ENCODE peak calls at places on chromosomes 7 and 10, in four cellular contexts. J, W, E and U are unnamed samples.

GRCh38 chr7:84536256-84536870 is 341.8 kb upstream of the SEMA3A start:
- DNase-seq in J (no peak), W (no peak), E (no peak), U (no peak)

GRCh38 chr7:79461660-79462059 is 8.2 kb upstream of the MAGI2 start:
- DNase-seq in J (no peak), W (peak), E (no peak), U (no peak)

GRCh38 chr7:157521061-157521731 is 184.4 kb downstream of the DNAJB6 start:
- DNase-seq in J (no peak), W (no peak), E (no peak), U (peak)

GRCh38 chr7:35734001-35734483 is 39.1 kb upstream of the HERPUD2 start:
- DNase-seq in J (no peak), W (peak), E (no peak), U (no peak)

GRCh38 chr7:44136731-44137130 is 4.4 kb downstream of the MYL7 start:
- DNase-seq in J (no peak), W (no peak), E (no peak), U (no peak)

GRCh38 chr10:14128519-14128918 is 202.2 kb downstream of the FRMD4A start:
- DNase-seq in J (no peak), W (no peak), E (no peak), U (no peak)

GRCh38 chr10:90313548-90314325 is 544.1 kb downstream of the HTR7 start:
- DNase-seq in J (no peak), W (no peak), E (no peak), U (no peak)

GRCh38 chr7:6008668-6009611 is at the start of the genes AIMP2 and PMS2:
- DNase-seq in J (peak), W (peak), E (peak), U (peak)

GRCh38 chr10:366186-366585 is 230.9 kb downstream of the ZMYND11 start:
- DNase-seq in J (no peak), W (no peak), E (no peak), U (no peak)

GRCh38 chr10:68330852-68331454 is 911 bp upstream of the HNRNPH3 start:
- DNase-seq in J (peak), W (no peak), E (no peak), U (no peak)

GRCh38 chr7:151748733-151749132 is 128.2 kb downstream of the PRKAG2 start:
- DNase-seq in J (no peak), W (no peak), E (no peak), U (no peak)
- TF ChIP-seq HDAC6 in J (no peak), W (no peak), E (no peak), U (no peak)

GRCh38 chr7:40840990-40841389 is 706.2 kb downstream of the SUGCT start:
- DNase-seq in J (no peak), W (no peak), E (no peak), U (no peak)
- TF ChIP-seq HDAC6 in J (no peak), W (no peak), E (no peak), U (no peak)

DNA sequence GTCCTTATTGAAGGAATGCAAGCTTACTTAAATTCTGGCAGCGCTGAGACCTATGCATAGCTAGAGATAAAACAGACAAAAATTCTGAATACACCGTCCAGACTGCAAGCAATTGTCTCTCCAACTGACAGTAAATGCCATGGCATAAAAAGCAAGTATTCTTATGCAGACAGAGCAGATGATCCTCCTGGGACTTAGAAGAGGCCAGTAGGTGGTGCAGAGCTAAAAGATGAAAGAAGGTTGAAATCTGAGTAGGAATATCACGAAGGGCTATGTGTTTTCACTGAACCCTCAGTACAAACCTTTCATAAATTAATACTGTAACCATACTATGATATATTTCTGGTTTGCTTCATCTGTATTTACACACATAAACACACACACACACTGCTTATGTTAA is 157.0 kb upstream of the CACNA2D1 start:
- DNase-seq in J (no peak), W (no peak), E (no peak), U (no peak)
- TF ChIP-seq HDAC6 in J (no peak), W (no peak), E (no peak), U (no peak)

DNA sequence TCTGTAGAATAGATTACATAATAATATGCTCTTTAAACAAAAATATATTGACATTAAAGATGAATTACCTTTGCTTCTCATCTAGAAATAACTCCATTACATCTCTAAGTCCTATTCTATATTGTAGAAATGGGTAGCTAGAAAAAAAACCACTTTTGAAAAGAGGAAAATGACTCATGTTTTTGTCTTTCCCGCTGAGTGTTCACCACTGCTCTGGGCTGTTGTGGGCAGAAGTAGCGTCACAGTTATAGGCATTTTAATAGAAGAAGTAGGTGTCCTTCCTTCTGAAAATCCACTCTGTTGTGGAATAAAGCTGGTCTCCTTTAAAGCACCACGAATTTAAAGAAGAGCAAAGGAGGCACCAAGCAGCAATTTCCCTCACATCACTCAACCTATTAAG is 117.6 kb upstream of the NFE2L3 start:
- DNase-seq in J (no peak), W (no peak), E (no peak), U (no peak)
- TF ChIP-seq HDAC6 in J (no peak), W (no peak), E (no peak), U (no peak)

GRCh38 chr7:42155836-42156540 is 81.0 kb downstream of the GLI3 start:
- DNase-seq in J (no peak), W (no peak), E (no peak), U (no peak)
- TF ChIP-seq HDAC6 in J (no peak), W (no peak), E (no peak), U (no peak)

GRCh38 chr7:70913924-70914323 is 218.0 kb upstream of the GALNT17 start:
- DNase-seq in J (no peak), W (no peak), E (no peak), U (no peak)

GRCh38 chr7:70920886-70921285 is 211.1 kb upstream of the GALNT17 start:
- DNase-seq in J (no peak), W (no peak), E (no peak), U (no peak)

GRCh38 chr7:70919491-70920073 is 212.4 kb upstream of the GALNT17 start:
- DNase-seq in J (peak), W (no peak), E (no peak), U (no peak)

GRCh38 chr7:70915067-70915466 is 216.9 kb upstream of the GALNT17 start:
- DNase-seq in J (no peak), W (no peak), E (no peak), U (no peak)
- TF ChIP-seq HDAC6 in J (no peak), W (no peak), E (no peak), U (no peak)

GRCh38 chr7:3154881-3155494 is 111.3 kb upstream of the CARD11 start:
- DNase-seq in J (peak), W (peak), E (peak), U (no peak)
- TF ChIP-seq HDAC6 in J (no peak), W (no peak), E (no peak), U (no peak)

DNA sequence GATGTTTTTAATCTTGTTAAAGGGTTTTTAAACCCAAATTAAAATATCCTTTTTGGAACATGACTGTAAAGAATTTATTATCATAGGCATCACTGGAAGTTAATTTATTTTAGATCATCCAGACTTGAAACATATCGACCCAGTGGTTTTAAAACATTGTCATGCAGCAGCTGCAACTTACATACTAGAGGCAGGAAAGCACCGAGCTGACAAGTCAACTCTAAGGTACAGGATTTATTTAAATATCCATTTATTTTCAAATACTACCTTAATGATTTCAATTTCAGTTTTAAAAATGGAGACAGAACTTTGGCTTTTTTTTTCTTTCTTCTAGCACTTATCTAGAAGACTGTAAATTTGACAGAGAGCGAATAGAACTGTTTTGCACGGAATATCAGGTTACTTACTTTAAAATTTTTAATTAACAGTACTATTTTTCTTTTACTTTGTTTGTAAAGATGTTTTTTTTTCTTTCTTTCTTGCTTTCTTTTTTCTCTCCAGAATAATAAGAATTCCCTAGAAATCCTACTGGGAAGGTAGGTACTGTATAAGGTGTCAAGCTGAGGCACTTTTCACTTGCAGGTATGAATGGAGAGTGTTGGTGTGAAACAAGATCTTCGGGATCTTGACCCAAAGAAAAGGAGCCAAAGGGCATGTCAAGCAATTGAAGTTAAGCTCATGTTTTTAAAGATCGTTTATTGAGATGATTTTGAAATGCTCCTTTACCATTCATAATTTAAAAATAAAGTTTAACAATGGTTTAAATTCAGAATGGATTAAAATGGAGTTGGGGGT is 1.8 kb downstream of the COMMD3 start:
- DNase-seq in J (no peak), W (no peak), E (no peak), U (no peak)
- TF ChIP-seq HDAC6 in J (no peak), W (no peak), E (no peak), U (no peak)

DNA sequence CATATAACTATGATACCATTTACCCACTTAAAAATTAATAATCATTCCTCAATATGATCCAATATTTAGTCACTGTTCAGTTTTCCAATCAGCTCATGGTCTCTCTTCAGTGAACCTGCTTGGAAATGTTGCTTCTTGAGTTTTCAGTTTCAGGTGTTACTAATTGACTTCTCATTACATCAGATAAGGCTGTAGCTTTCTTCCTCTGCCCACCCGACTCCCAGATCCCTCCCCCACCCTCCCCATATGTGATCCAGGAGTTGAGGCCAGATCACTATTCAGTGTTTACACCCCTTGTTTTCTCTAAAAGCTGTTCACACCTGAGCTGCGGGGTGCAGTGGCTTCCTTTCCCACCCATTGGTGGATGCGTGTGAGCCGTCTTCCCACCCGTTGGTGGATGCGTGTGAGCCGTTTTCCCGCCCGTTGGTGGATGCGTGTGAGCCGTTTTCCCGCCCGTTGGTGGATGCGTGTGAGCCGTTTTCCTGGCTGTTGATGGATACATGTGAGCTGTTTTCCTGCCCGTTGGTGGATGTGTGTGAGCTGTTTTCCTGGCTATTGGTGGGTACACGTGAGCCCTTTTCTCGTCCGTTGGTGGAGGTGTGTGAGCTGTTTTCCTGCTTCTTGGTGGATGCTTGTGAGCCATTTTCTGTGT is 3.2 kb upstream of the MTG1 start:
- DNase-seq in J (no peak), W (no peak), E (no peak), U (no peak)
- TF ChIP-seq HDAC6 in J (no peak), W (no peak), E (no peak), U (no peak)